ENCODE peak calls at places on chromosomes 6 and 20, in seven cellular contexts. F, O, K, V, Z, L and E are unnamed samples.

GRCh38 chr20:15253431-15253830 is 916.0 kb upstream of the FLRT3 start:
- DNase-seq in F (no peak), O (no peak), K (no peak), V (no peak), Z (no peak), L (no peak), E (no peak)

GRCh38 chr6:164133095-164133494 is 718.6 kb downstream of the QKI start:
- DNase-seq in F (no peak), O (peak), K (no peak), V (no peak), Z (no peak), L (no peak), E (no peak)

GRCh38 chr6:57221191-57221935 is 744 bp downstream of the RAB23 start:
- DNase-seq in F (peak), O (peak), K (peak), V (peak), Z (peak), L (peak), E (peak)

GRCh38 chr20:50438986-50439407 is 71.2 kb upstream of the PTPN1 start:
- DNase-seq in F (peak), O (peak), K (peak), V (no peak), Z (no peak), L (no peak), E (no peak)

GRCh38 chr20:34475979-34476736 is 40.1 kb upstream of the DYNLRB1 start:
- DNase-seq in F (peak), O (peak), K (no peak), V (peak), Z (peak), L (peak), E (peak)

GRCh38 chr20:41248371-41249024 is 69.0 kb downstream of the ZHX3 start:
- DNase-seq in F (no peak), O (peak), K (no peak), V (no peak), Z (no peak), L (no peak), E (no peak)

GRCh38 chr6:28488916-28489365 is 26.7 kb downstream of the GPX6 start:
- DNase-seq in F (peak), O (peak), K (no peak), V (peak), Z (no peak), L (no peak), E (no peak)

GRCh38 chr6:73180718-73181619 is 44.3 kb downstream of the KHDC1L start:
- DNase-seq in F (peak), O (peak), K (no peak), V (peak), Z (no peak), L (no peak), E (no peak)

GRCh38 chr20:61556116-61556515 is 304.1 kb downstream of the CDH4 start:
- DNase-seq in F (peak), O (peak), K (peak), V (no peak), Z (no peak), L (no peak), E (no peak)

GRCh38 chr6:5136856-5137255 is 51.7 kb downstream of the PPP1R3G start:
- DNase-seq in F (no peak), O (no peak), K (no peak), V (no peak), Z (no peak), L (no peak), E (no peak)

GRCh38 chr20:32963176-32963575 is 41.1 kb downstream of the SUN5 start:
- DNase-seq in F (no peak), O (no peak), K (peak), V (peak), Z (no peak), L (no peak), E (no peak)

GRCh38 chr20:20837574-20838021 is 125.2 kb upstream of the RALGAPA2 start:
- DNase-seq in F (peak), O (peak), K (no peak), V (peak), Z (peak), L (no peak), E (peak)

GRCh38 chr6:91042656-91043055 is 455.8 kb upstream of the MAP3K7 start:
- DNase-seq in F (no peak), O (no peak), K (no peak), V (no peak), Z (no peak), L (no peak), E (no peak)

GRCh38 chr20:8438748-8439147 is 306.7 kb downstream of the PLCB1 start:
- DNase-seq in F (no peak), O (no peak), K (no peak), V (no peak), Z (no peak), L (no peak), E (no peak)

GRCh38 chr6:165876568-165876967 is 213.5 kb upstream of the PDE10A start:
- DNase-seq in F (peak), O (peak), K (no peak), V (no peak), Z (no peak), L (peak), E (peak)

GRCh38 chr20:50568549-50568942 is 58.4 kb downstream of the PTPN1 start:
- DNase-seq in F (no peak), O (no peak), K (no peak), V (peak), Z (no peak), L (no peak), E (no peak)

GRCh38 chr6:116568111-116568510 is 3.2 kb upstream of the RWDD1 start:
- DNase-seq in F (peak), O (no peak), K (no peak), V (no peak), Z (no peak), L (no peak), E (no peak)

GRCh38 chr6:33254591-33254990 is 17.1 kb downstream of the VPS52 start:
- DNase-seq in F (no peak), O (no peak), K (no peak), V (no peak), Z (no peak), L (no peak), E (no peak)

GRCh38 chr20:37358366-37359150 is 12.6 kb downstream of the SRC start:
- DNase-seq in F (no peak), O (no peak), K (peak), V (peak), Z (no peak), L (no peak), E (no peak)

GRCh38 chr20:1417273-1417672 is 24.4 kb upstream of the FKBP1A start:
- DNase-seq in F (peak), O (peak), K (no peak), V (no peak), Z (no peak), L (no peak), E (no peak)

GRCh38 chr6:3961581-3962225 is 112.5 kb downstream of the FAM50B start:
- DNase-seq in F (peak), O (peak), K (no peak), V (no peak), Z (no peak), L (no peak), E (no peak)

GRCh38 chr20:64205611-64206026 is 41.4 kb downstream of the MYT1 start:
- DNase-seq in F (no peak), O (no peak), K (no peak), V (no peak), Z (no peak), L (no peak), E (no peak)

GRCh38 chr6:108800510-108800909 is 47.7 kb upstream of the ARMC2 start:
- DNase-seq in F (peak), O (peak), K (no peak), V (no peak), Z (no peak), L (no peak), E (no peak)

GRCh38 chr20:56859751-56860366 is 230.8 kb downstream of the TFAP2C start:
- DNase-seq in F (no peak), O (no peak), K (no peak), V (peak), Z (no peak), L (no peak), E (no peak)

GRCh38 chr20:6100261-6100660 is 22.6 kb downstream of the FERMT1 start:
- DNase-seq in F (no peak), O (no peak), K (no peak), V (no peak), Z (no peak), L (no peak), E (no peak)

GRCh38 chr6:7697432-7697819 is 28.5 kb upstream of the BMP6 start:
- DNase-seq in F (no peak), O (no peak), K (no peak), V (no peak), Z (no peak), L (no peak), E (no peak)

GRCh38 chr6:12233693-12234551 is 56.2 kb upstream of the EDN1 start:
- DNase-seq in F (peak), O (peak), K (no peak), V (peak), Z (no peak), L (no peak), E (no peak)

GRCh38 chr20:10133532-10133931 is 85.1 kb upstream of the SNAP25 start:
- DNase-seq in F (no peak), O (no peak), K (no peak), V (no peak), Z (no peak), L (no peak), E (no peak)

DNA sequence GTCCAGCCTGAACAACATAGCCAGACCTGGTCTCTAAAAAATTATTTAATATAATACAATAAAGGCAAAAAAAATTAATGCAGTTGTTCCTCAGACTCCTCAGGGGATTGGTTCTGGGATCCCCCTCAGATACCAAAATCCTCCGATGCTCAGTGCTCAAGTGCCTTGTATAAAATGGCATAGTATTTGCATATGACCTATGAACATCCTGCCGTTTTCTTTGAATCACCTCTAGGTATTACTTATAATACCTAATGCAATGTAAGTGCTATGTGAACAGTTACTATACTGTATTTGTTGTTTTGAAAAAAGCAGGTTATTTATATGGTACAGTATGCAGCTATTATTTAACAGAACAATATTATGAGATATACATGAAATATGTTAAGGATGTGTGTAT is 43.3 kb downstream of the RNGTT start:
- DNase-seq in F (no peak), O (no peak), K (no peak), V (no peak), Z (no peak), L (no peak), E (no peak)
- H3K4me3 ChIP-seq in F (no peak), O (no peak), K (no peak), V (no peak), Z (no peak), L (no peak), E (no peak)

GRCh38 chr6:64064919-64065318 is 429.3 kb downstream of the PHF3 start:
- DNase-seq in F (no peak), O (no peak), K (no peak), V (no peak), Z (no peak), L (no peak), E (no peak)
- H3K4me3 ChIP-seq in F (no peak), O (no peak), K (no peak), V (no peak), Z (no peak), L (no peak), E (no peak)

DNA sequence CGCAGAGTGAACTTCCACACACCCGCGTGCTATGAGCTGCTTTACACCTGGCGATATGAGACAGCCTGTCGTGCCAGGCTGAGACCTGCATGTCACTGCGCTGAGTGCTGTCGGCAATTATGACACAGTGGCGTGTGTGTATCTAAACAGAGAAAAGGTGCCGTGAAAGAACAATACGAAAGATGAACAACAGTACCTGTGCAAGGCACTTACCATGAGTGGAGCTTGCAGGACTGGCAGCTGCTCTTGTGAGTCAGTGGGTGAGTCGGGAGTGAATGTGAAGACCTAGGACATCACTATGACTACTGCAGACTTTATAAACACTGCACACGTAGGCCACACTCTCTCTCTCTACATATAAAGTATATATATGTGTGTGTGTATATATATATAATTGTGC is 68.5 kb upstream of the DUSP22 start:
- DNase-seq in F (peak), O (peak), K (no peak), V (no peak), Z (no peak), L (no peak), E (no peak)
- H3K4me3 ChIP-seq in F (no peak), O (no peak), K (no peak), V (no peak), Z (no peak), L (no peak), E (no peak)

DNA sequence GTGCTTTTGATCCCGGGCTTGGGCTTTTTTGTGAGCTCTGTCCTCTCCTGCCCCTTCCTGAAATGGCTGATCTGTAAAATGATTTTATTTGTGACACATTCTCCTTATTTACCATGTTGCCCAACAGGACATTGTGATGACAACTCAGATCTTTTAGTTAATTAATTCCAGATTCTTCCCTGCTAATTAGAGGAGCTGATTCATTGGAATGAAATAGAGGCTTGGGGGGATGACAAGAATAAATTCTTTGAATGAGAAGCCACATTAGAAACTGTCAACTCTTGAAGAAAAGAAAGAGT is 26.1 kb upstream of the GABRR1 start:
- DNase-seq in F (no peak), O (no peak), K (no peak), V (no peak), Z (no peak), L (no peak), E (no peak)
- H3K4me3 ChIP-seq in F (no peak), O (no peak), K (no peak), V (no peak), Z (no peak), L (no peak), E (no peak)

GRCh38 chr6:38262041-38262440 is 377.7 kb downstream of the BTBD9 start:
- DNase-seq in F (peak), O (peak), K (no peak), V (no peak), Z (no peak), L (no peak), E (no peak)
- H3K4me3 ChIP-seq in F (peak), O (no peak), K (no peak), V (no peak), Z (no peak), L (no peak), E (peak)

GRCh38 chr6:128390168-128390567 is 130.2 kb downstream of the PTPRK start:
- DNase-seq in F (no peak), O (no peak), K (no peak), V (no peak), Z (no peak), L (no peak), E (no peak)
- H3K4me3 ChIP-seq in F (no peak), O (no peak), K (no peak), V (no peak), Z (no peak), L (no peak), E (no peak)

GRCh38 chr6:138569970-138570715 is 70.8 kb upstream of the NHSL1 start:
- DNase-seq in F (peak), O (no peak), K (no peak), V (no peak), Z (no peak), L (no peak), E (no peak)

GRCh38 chr6:138571174-138571573 is 71.9 kb upstream of the NHSL1 start:
- DNase-seq in F (peak), O (no peak), K (no peak), V (no peak), Z (no peak), L (no peak), E (no peak)

GRCh38 chr6:138569554-138569953 is 70.3 kb upstream of the NHSL1 start:
- DNase-seq in F (no peak), O (no peak), K (no peak), V (no peak), Z (no peak), L (no peak), E (no peak)

GRCh38 chr6:138571585-138572199 is 72.4 kb upstream of the NHSL1 start:
- DNase-seq in F (peak), O (no peak), K (no peak), V (no peak), Z (no peak), L (no peak), E (no peak)

DNA sequence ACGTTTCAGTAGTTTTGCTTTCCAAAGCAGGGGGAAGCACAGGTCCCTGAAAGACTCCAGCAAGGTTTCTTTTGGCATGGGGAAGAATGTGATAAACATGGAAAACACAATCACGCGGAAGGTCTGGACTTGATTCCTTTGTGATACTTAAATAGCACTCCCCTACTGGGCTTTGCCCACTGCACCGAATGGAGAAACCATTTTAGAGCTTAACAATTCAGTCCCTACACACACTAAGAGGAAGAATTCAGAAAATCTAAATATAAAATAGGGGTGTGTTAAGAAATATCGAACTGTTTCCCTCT is 71.4 kb upstream of the NHSL1 start:
- DNase-seq in F (peak), O (no peak), K (no peak), V (no peak), Z (no peak), L (no peak), E (no peak)
- H3K4me3 ChIP-seq in F (peak), O (no peak), K (no peak), V (no peak), Z (peak), L (peak), E (peak)

DNA sequence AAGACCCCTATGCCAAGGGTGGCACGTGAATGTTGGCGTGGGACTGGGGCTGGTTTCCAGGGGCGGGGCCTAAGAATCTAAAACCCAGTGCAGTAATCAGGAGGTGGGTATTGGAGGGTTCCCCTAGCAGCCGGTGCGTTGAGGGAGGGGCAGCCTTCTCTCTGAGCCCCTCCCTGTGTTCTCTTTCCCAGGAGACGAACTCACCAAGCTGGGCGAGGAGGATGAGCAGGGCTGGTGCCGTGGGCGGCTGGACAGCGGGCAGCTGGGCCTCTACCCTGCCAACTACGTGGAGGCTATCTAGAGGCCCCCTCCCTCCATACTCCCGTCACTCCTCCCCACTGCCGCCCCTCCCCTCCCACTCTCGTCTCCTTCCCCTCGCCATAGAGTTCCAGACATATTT is 23.9 kb downstream of the SPDEF start:
- DNase-seq in F (no peak), O (no peak), K (no peak), V (peak), Z (no peak), L (no peak), E (no peak)
- H3K4me3 ChIP-seq in F (peak), O (no peak), K (no peak), V (peak), Z (no peak), L (no peak), E (no peak)

DNA sequence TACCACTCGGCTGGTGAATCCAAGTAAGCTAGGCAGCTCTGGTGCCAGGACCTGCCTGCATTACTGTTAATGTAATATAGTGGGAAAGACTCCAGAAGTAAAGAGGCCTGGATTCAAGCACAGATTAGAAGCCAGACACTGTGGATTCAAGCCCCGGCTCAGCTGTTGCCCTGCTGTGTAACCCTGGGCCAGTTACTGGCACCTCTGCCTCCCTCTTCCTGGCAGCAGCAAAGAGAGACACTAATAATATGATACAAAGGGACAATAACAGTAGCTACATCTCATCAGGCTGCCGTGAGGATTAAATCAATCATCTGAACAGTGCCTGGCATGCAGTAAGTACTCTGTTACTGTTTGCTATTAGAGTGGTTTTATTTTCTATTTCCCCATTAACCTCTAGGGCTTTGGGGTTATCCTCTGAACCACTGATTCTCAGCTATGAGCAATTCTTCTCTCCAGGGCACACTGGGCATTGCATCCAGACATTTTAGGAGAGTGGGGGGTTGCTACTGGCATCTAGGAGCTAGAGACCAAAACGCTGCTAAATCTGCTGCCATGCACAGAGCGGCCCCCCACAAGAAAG is 92.9 kb downstream of the ZMYND8 start:
- DNase-seq in F (no peak), O (no peak), K (no peak), V (no peak), Z (peak), L (peak), E (no peak)
- H3K4me3 ChIP-seq in F (no peak), O (no peak), K (no peak), V (no peak), Z (no peak), L (no peak), E (no peak)